ENCODE peak calls at places on chromosomes 4 and X, in eight cellular contexts. U is uterus, Z is OCI-LY7, A is left ventricle myocardium inferior, Y is dorsolateral prefrontal cortex, C is mammary epithelial cell, F is endodermal cell, B is pancreas. I is an unnamed sample.

GRCh38 chr4:47784222-47784621 is 53.6 kb downstream of the CORIN start:
- DNase-seq in U (no peak), Z (no peak), A (no peak), Y (no peak), C (peak), F (no peak), B (no peak), I (no peak)

GRCh38 chrX:103309860-103310591 is 764 bp downstream of the BEX2 start:
- DNase-seq in U (no peak), Z (no peak), A (no peak), Y (no peak), C (no peak), F (peak), B (no peak), I (no peak)

GRCh38 chr4:6991249-6991648 is 51.9 kb upstream of the TADA2B start:
- DNase-seq in U (no peak), Z (no peak), A (no peak), Y (no peak), C (no peak), F (no peak), B (no peak), I (no peak)

GRCh38 chrX:40003071-40003981 is 94.4 kb downstream of the BCOR start:
- DNase-seq in U (no peak), Z (no peak), A (no peak), Y (no peak), C (no peak), F (peak), B (no peak), I (no peak)

GRCh38 chrX:78708171-78708570 is 39.3 kb upstream of the LPAR4 start:
- DNase-seq in U (no peak), Z (no peak), A (no peak), Y (no peak), C (peak), F (peak), B (no peak), I (no peak)

GRCh38 chr4:161827013-161827412 is 336.8 kb downstream of the FSTL5 start:
- DNase-seq in U (no peak), Z (no peak), A (no peak), Y (no peak), C (no peak), F (no peak), B (no peak), I (no peak)

GRCh38 chr4:95156452-95156765 is 392.4 kb downstream of the UNC5C start:
- DNase-seq in U (no peak), Z (no peak), A (no peak), Y (no peak), C (no peak), F (no peak), B (no peak), I (no peak)

GRCh38 chr4:73603854-73604584 is 16.2 kb downstream of the RASSF6 start:
- DNase-seq in U (no peak), Z (no peak), A (no peak), Y (no peak), C (no peak), F (no peak), B (no peak), I (no peak)

GRCh38 chrX:93649381-93649780 is 24.0 kb downstream of the NAP1L3 start:
- DNase-seq in U (no peak), Z (no peak), A (no peak), Y (no peak), C (no peak), F (peak), B (no peak), I (no peak)

GRCh38 chr4:79585330-79585729 is 177.3 kb upstream of the GK2 start:
- DNase-seq in U (no peak), Z (no peak), A (no peak), Y (no peak), C (no peak), F (no peak), B (no peak), I (no peak)
- H3K27ac ChIP-seq in U (no peak), Z (no peak), A (peak), Y (no peak), C (no peak), F (no peak), B (no peak), I (no peak)

GRCh38 chr4:119286377-119287002 is 35.4 kb downstream of the FABP2 start:
- DNase-seq in U (peak), Z (peak), A (no peak), Y (no peak), C (peak), F (no peak), B (no peak), I (peak)

GRCh38 chr4:119289313-119289712 is 32.6 kb downstream of the FABP2 start:
- DNase-seq in U (no peak), Z (no peak), A (no peak), Y (no peak), C (no peak), F (no peak), B (no peak), I (no peak)

GRCh38 chr4:119290598-119290997 is 31.3 kb downstream of the FABP2 start:
- DNase-seq in U (no peak), Z (no peak), A (no peak), Y (no peak), C (no peak), F (no peak), B (no peak), I (no peak)

GRCh38 chr4:119281374-119281773 is 40.6 kb downstream of the FABP2 start:
- DNase-seq in U (no peak), Z (no peak), A (no peak), Y (no peak), C (no peak), F (no peak), B (no peak), I (no peak)

DNA sequence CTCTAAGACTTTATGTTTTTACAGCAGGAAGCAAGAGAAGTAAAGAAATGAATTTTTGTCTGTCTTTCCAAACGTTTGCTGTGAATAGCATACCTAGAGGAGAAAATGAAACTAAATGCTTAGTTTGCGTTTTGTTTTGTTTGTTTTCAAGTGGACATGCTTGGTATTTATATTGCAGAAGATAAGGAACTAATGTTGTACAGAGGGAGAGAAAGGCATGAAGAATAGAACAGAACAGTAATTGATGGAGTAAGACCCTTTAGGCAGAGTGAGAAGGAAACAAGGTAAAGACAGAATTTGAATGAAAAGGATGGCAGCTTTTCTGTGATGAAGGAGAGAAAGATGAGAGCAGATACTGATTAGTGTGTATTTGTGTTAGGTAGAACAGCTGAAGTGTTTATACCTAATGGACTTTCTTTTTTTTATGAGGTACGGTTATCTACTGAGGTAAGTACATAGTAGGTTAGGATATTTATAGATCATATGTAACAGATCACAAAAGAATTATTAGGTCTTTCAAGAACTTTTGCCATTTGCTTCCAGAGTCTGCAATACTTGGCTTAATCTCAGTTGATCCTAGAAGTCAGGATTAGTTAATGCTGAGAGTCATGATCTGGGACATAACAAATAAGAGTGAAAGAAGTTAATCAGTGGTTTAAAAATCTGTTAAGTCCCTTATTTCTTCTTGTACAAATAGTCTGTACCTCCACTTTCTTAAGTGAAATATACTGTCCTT is 36.9 kb downstream of the FABP2 start:
- DNase-seq in U (no peak), Z (no peak), A (no peak), Y (no peak), C (peak), F (no peak), B (no peak), I (peak)
- H3K4me3 ChIP-seq in U (peak), Z (peak), A (peak), Y (no peak), C (peak), F (no peak), B (no peak), I (no peak)

DNA sequence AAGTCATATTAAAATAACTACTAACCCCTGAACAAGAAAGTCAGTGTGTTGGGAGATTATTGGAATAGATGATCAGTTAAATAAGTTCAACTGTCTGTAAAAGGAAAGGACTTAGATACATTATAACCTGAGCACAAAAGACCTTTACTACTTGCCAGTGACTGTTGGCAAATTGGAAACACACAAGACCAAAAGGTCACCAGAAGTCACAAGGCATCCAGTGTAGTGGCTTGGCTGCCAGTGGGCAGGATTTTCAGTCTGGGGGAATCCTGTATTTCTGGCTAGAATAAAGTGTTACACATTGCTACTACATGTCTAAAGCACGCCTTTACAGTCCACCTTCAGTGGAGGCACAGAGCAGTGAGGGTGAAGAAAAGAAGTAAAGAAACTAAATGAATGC is 108.3 kb upstream of the AR start:
- DNase-seq in U (no peak), Z (no peak), A (no peak), Y (no peak), C (no peak), F (no peak), B (no peak), I (no peak)
- H3K27ac ChIP-seq in U (no peak), Z (no peak), A (no peak), Y (no peak), C (no peak), F (no peak), B (no peak), I (no peak)

GRCh38 chr4:76831475-76832390 is 66.2 kb downstream of the SOWAHB start:
- DNase-seq in U (no peak), Z (no peak), A (no peak), Y (no peak), C (no peak), F (no peak), B (no peak), I (no peak)
- H3K4me3 ChIP-seq in U (no peak), Z (no peak), A (no peak), Y (no peak), C (no peak), F (peak), B (no peak), I (no peak)

GRCh38 chr4:37590016-37590415 is 96.2 kb downstream of the RELL1 start:
- DNase-seq in U (no peak), Z (no peak), A (no peak), Y (no peak), C (no peak), F (no peak), B (no peak), I (no peak)
- H3K27ac ChIP-seq in U (no peak), Z (no peak), A (no peak), Y (no peak), C (no peak), F (no peak), B (no peak), I (no peak)

DNA sequence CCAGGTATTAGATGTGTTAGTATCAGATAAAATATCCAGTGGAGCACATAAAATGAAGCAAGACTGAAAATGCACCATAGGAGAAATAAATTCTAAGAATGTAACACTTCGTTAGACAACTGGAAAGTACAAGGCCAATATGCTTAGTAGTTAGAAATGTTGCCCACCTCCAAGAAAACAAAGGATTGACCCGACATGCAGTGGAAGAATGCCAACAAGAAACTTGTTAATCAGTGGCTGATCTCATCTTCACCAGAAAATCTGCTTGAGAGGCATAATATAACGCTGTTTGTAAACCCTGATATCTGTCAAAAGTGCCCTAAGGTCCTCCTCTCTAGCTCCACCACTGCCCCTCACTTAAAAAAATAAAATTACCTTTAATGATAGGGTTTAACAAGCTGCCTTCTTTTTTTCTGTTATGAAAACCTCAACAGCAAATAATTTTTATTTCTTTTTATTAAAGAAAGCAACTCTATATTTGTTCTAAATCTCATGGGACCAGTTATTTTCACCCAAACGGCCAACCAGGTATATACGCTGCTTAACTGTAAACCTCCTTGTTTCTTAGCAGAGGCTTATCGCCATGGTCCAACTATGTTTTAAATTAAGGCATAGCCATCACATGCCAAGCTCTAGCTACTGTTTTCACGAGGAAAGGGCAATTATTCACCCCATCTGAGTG is 1.8 kb downstream of the RASGEF1B start:
- DNase-seq in U (no peak), Z (no peak), A (no peak), Y (no peak), C (no peak), F (no peak), B (no peak), I (no peak)
- H3K4me3 ChIP-seq in U (peak), Z (peak), A (peak), Y (peak), C (no peak), F (peak), B (no peak), I (peak)

GRCh38 chrX:13476384-13476783 is 93.0 kb upstream of the EGFL6 start:
- DNase-seq in U (no peak), Z (no peak), A (no peak), Y (no peak), C (no peak), F (no peak), B (no peak), I (no peak)
- H3K27ac ChIP-seq in U (no peak), Z (no peak), A (no peak), Y (no peak), C (no peak), F (no peak), B (no peak), I (no peak)